ENCODE peak calls at places on chromosome 20, in five cellular contexts. One of them, this sample, is unnamed.

GRCh38 chr20:43972692-43973091 is 58.0 kb downstream of the TOX2 start:
- DNase-seq in GM23338: no peak
- DNase-seq in kidney epithelial cell: no peak
- DNase-seq in PC-9: no peak
- DNase-seq in transverse colon: no peak
- DNase-seq in this sample: no peak

GRCh38 chr20:25078662-25079061 is 3.3 kb downstream of the VSX1 start:
- DNase-seq in GM23338: no peak
- DNase-seq in kidney epithelial cell: no peak
- DNase-seq in PC-9: no peak
- DNase-seq in transverse colon: no peak
- DNase-seq in this sample: no peak

GRCh38 chr20:63061701-63062100 is 54.9 kb upstream of the BHLHE23 start:
- DNase-seq in GM23338: no peak
- DNase-seq in kidney epithelial cell: no peak
- DNase-seq in PC-9: no peak
- DNase-seq in transverse colon: no peak
- DNase-seq in this sample: no peak

GRCh38 chr20:36744764-36745191 is 1.1 kb downstream of the NDRG3 start:
- DNase-seq in GM23338: peak; percentile 42
- DNase-seq in kidney epithelial cell: no peak
- DNase-seq in PC-9: peak; percentile 65
- DNase-seq in transverse colon: no peak
- DNase-seq in this sample: peak; percentile 82

GRCh38 chr20:57559658-57560553 is 1.0 kb upstream of the PCK1 start:
- DNase-seq in GM23338: no peak
- DNase-seq in kidney epithelial cell: no peak
- DNase-seq in PC-9: no peak
- DNase-seq in transverse colon: peak; percentile 57
- DNase-seq in this sample: no peak

GRCh38 chr20:31517373-31517772 is 3.1 kb downstream of the HM13 start:
- DNase-seq in GM23338: peak; percentile 89
- DNase-seq in kidney epithelial cell: peak; percentile 19
- DNase-seq in PC-9: peak; percentile 51
- DNase-seq in transverse colon: peak; percentile 40
- DNase-seq in this sample: peak; percentile 80

GRCh38 chr20:37282558-37282957 is 6.9 kb upstream of the MANBAL start:
- DNase-seq in GM23338: peak; percentile 71
- DNase-seq in kidney epithelial cell: peak; percentile 16
- DNase-seq in PC-9: no peak
- DNase-seq in transverse colon: peak; percentile 19
- DNase-seq in this sample: no peak

GRCh38 chr20:44219287-44219686 is 8.7 kb upstream of the OSER1 start:
- DNase-seq in GM23338: no peak
- DNase-seq in kidney epithelial cell: no peak
- DNase-seq in PC-9: no peak
- DNase-seq in transverse colon: no peak
- DNase-seq in this sample: no peak

GRCh38 chr20:32036716-32037355 is 15.2 kb upstream of the HCK start:
- DNase-seq in GM23338: no peak
- DNase-seq in kidney epithelial cell: no peak
- DNase-seq in PC-9: no peak
- DNase-seq in transverse colon: no peak
- DNase-seq in this sample: no peak

GRCh38 chr20:61166324-61166723 is 85.7 kb upstream of the CDH4 start:
- DNase-seq in GM23338: no peak
- DNase-seq in kidney epithelial cell: no peak
- DNase-seq in PC-9: no peak
- DNase-seq in transverse colon: no peak
- DNase-seq in this sample: no peak

GRCh38 chr20:478949-479429 is 16.7 kb upstream of the TBC1D20 start:
- DNase-seq in GM23338: peak; percentile 83
- DNase-seq in kidney epithelial cell: peak; percentile 25
- DNase-seq in PC-9: peak; percentile 21
- DNase-seq in transverse colon: no peak
- DNase-seq in this sample: peak; percentile 33

GRCh38 chr20:62150236-62150575 is 6.6 kb downstream of the SS18L1 start:
- DNase-seq in GM23338: no peak
- DNase-seq in kidney epithelial cell: no peak
- DNase-seq in PC-9: no peak
- DNase-seq in transverse colon: no peak
- DNase-seq in this sample: no peak

GRCh38 chr20:38579219-38579618 is 1.8 kb upstream of the ADIG start:
- DNase-seq in GM23338: no peak
- DNase-seq in kidney epithelial cell: no peak
- DNase-seq in PC-9: no peak
- DNase-seq in transverse colon: no peak
- DNase-seq in this sample: no peak

GRCh38 chr20:17967595-17968365 is 814 bp downstream of the SNX5 start:
- DNase-seq in GM23338: no peak
- DNase-seq in kidney epithelial cell: no peak
- DNase-seq in PC-9: no peak
- DNase-seq in transverse colon: no peak
- DNase-seq in this sample: no peak
- H3K4me3 ChIP-seq in GM23338: peak overlapping the region; percentile 70
- H3K4me3 ChIP-seq in kidney epithelial cell: peak overlapping the region; percentile 61
- H3K4me3 ChIP-seq in PC-9: peak overlapping the region; percentile 96
- H3K4me3 ChIP-seq in transverse colon: peak overlapping the region; percentile 88
- H3K4me3 ChIP-seq in this sample: peak overlapping the region; percentile 82

GRCh38 chr20:49278817-49279676 is 1.2 kb upstream of the ZNFX1 start:
- DNase-seq in GM23338: no peak
- DNase-seq in kidney epithelial cell: no peak
- DNase-seq in PC-9: peak; percentile 20
- DNase-seq in transverse colon: peak; percentile 27
- DNase-seq in this sample: no peak
- H3K36me3 ChIP-seq in GM23338: peaks cover 63% of the 10 kb centered on the region
- H3K36me3 ChIP-seq in kidney epithelial cell: peaks cover 24% of the 10 kb centered on the region
- H3K36me3 ChIP-seq in PC-9: peaks cover 63% of the 10 kb centered on the region
- H3K36me3 ChIP-seq in transverse colon: peaks cover 42% of the 10 kb centered on the region
- H3K36me3 ChIP-seq in this sample: peaks cover 57% of the 10 kb centered on the region

DNA sequence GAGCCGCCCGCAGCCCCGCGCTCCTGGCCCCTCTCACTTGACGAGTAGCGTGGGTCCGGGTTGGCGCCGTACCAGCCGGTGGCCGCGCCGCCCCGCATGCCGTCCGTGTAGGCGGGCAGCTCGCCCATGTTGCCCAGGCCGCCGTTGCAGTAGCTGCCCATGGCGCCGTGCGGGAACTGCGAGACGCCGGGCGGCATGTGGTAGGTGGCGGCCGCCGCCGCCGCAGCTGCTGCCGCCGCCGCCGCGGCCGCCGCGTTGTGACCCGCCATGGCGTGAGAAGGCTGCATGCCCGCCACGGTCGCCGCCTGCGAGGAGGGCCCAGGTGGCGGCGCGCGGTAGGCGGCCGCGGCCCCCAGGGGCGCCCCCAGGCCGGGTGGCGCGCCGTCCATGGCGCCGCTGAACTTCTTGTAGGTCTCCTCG is 395 bp downstream of the NKX2-4 start:
- DNase-seq in GM23338: peak; percentile 53
- DNase-seq in kidney epithelial cell: no peak
- DNase-seq in PC-9: no peak
- DNase-seq in transverse colon: no peak
- DNase-seq in this sample: peak; percentile 68
- H3K27me3 ChIP-seq in GM23338: peaks cover 100% of the 10 kb centered on the region
- H3K27me3 ChIP-seq in kidney epithelial cell: peaks cover 55% of the 10 kb centered on the region
- H3K27me3 ChIP-seq in PC-9: peaks cover 4% of the 10 kb centered on the region
- H3K27me3 ChIP-seq in transverse colon: peaks cover 100% of the 10 kb centered on the region
- H3K27me3 ChIP-seq in this sample: peaks cover 93% of the 10 kb centered on the region

GRCh38 chr20:34710568-34710839 is 6.4 kb downstream of the TP53INP2 start:
- DNase-seq in GM23338: no peak
- DNase-seq in kidney epithelial cell: no peak
- DNase-seq in PC-9: no peak
- DNase-seq in transverse colon: no peak
- DNase-seq in this sample: no peak
- H3K4me3 ChIP-seq in GM23338: peak overlapping the region; percentile 94
- H3K4me3 ChIP-seq in kidney epithelial cell: no peak overlapping the region
- H3K4me3 ChIP-seq in PC-9: no peak overlapping the region
- H3K4me3 ChIP-seq in transverse colon: peak overlapping the region; percentile 68
- H3K4me3 ChIP-seq in this sample: no peak overlapping the region

GRCh38 chr20:50128520-50128905 is 15.6 kb upstream of the UBE2V1 start:
- DNase-seq in GM23338: no peak
- DNase-seq in kidney epithelial cell: no peak
- DNase-seq in PC-9: no peak
- DNase-seq in transverse colon: no peak
- DNase-seq in this sample: no peak
- H3K36me3 ChIP-seq in GM23338: no peaks in the 10 kb centered on the region
- H3K36me3 ChIP-seq in kidney epithelial cell: no peaks in the 10 kb centered on the region
- H3K36me3 ChIP-seq in PC-9: peaks cover 21% of the 10 kb centered on the region
- H3K36me3 ChIP-seq in transverse colon: peaks cover 10% of the 10 kb centered on the region
- H3K36me3 ChIP-seq in this sample: peaks cover 31% of the 10 kb centered on the region

DNA sequence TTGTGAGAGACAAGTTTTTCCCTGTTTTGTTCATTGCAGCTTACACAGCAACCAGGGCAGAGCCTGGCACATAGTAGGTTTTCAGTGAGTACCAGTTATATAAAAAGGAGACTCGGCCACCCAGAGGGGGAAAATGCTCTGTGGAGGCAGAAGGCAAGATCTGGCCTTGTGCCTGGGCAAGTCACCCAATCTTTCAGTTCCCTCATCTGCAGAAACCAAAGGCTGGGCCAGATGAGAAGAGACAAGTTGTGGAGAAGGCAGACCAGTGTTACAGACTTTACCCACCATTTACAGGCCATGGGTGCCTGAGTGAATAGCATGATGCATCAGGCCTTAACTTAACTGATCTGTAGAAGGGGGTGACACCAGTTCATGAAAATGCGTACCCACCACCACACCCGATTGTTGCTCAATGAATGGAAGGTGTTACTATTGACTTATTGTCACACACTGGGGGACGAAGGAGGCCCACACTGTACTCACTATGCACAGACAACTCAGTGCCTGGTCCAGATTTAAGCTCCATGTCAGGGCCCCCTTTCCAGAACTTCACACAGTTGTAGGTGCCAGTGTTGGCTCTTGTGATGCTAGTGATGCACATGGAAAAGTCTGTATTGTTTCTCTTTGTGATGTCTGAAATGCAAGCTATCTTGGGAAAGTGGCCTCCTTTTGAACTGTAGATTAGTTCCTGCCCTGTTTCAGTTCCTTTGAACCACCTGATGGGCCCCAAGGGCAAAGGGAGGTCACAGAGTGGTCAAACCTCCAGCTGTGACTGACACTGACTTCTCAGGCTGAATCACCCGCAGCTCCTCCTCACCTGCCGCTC is 64.3 kb upstream of the SIRPG start:
- DNase-seq in GM23338: peak; percentile 88
- DNase-seq in kidney epithelial cell: no peak
- DNase-seq in PC-9: peak; percentile 44
- DNase-seq in transverse colon: peak; percentile 38
- DNase-seq in this sample: peak; percentile 62
- H3K27me3 ChIP-seq in GM23338: peaks cover 78% of the 10 kb centered on the region
- H3K27me3 ChIP-seq in kidney epithelial cell: no peaks in the 10 kb centered on the region
- H3K27me3 ChIP-seq in PC-9: no peaks in the 10 kb centered on the region
- H3K27me3 ChIP-seq in transverse colon: no peaks in the 10 kb centered on the region
- H3K27me3 ChIP-seq in this sample: peaks cover 12% of the 10 kb centered on the region

DNA sequence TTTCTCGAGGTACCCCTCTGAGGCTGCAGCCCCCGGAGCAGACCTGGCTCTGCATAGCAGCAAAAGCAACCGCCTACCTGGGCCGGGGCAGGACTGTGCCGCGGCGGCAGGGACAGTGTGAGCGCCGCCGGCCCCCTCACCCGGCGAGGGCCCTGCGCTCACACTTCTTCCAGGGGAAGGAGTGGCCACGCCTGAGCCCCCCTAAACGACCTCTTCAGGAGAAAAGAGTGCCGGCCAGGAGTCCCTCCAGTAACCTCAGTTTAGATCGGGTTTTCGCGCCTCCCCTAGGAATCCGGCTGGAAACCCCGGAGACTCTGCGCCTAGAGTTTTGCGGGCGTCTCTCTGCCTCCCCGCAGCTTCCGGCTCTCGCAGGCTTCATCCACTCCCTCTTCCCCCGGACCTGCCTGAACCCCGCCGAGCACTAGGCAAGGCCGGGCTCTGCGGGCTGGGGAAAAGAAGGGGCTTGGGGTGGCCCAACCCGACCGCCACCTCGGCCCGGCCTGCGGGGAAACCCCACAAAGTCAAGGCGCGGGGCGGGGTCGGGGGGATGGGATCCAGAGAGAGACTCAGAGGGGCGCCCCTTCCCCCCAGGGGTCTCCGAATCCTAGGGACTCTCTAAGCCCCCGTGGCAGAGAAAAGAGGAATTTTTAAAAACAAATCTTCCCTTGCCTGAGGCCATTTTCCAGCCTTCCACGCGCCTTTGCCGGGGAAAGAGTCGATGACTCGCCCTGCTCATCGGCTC is 558 bp downstream of the LINC00237 start:
- DNase-seq in GM23338: peak; percentile 83
- DNase-seq in kidney epithelial cell: no peak
- DNase-seq in PC-9: no peak
- DNase-seq in transverse colon: no peak
- DNase-seq in this sample: peak; percentile 77
- H3K4me3 ChIP-seq in GM23338: peak overlapping the region; percentile 67
- H3K4me3 ChIP-seq in kidney epithelial cell: no peak overlapping the region
- H3K4me3 ChIP-seq in PC-9: no peak overlapping the region
- H3K4me3 ChIP-seq in transverse colon: no peak overlapping the region
- H3K4me3 ChIP-seq in this sample: peak overlapping the region; percentile 54

This sample was measured in H7.